ENCODE peak calls at places on chromosomes 16 and 17, in six cellular contexts. One of them, this sample, is unnamed.

GRCh38 chr17:74567397-74567796 is at the start of gene CD300H:
- DNase-seq in left ventricle myocardium inferior: no peak
- DNase-seq in NCI-H2107: no peak
- DNase-seq in GM04503: no peak
- DNase-seq in GM13977: no peak
- DNase-seq in NCI-H2171: no peak
- DNase-seq in this sample: no peak

GRCh38 chr17:27623578-27623977 is 7.4 kb upstream of the LGALS9 start:
- DNase-seq in GM13977: no peak
- DNase-seq in GM04503: no peak
- DNase-seq in NCI-H2171: no peak
- DNase-seq in left ventricle myocardium inferior: peak; percentile 40
- DNase-seq in NCI-H2107: no peak
- DNase-seq in this sample: no peak

GRCh38 chr17:69069289-69069688 is 8.6 kb upstream of the ABCA9 start:
- DNase-seq in NCI-H2107: no peak
- DNase-seq in left ventricle myocardium inferior: no peak
- DNase-seq in GM13977: no peak
- DNase-seq in NCI-H2171: no peak
- DNase-seq in GM04503: no peak
- DNase-seq in this sample: no peak

GRCh38 chr16:70740919-70741778 is 55.3 kb upstream of the MTSS2 start:
- DNase-seq in left ventricle myocardium inferior: no peak
- DNase-seq in GM04503: peak; percentile 73
- DNase-seq in NCI-H2107: no peak
- DNase-seq in GM13977: no peak
- DNase-seq in NCI-H2171: no peak
- DNase-seq in this sample: peak; percentile 13

GRCh38 chr17:29124931-29125270 is 55.3 kb downstream of the MYO18A start:
- DNase-seq in GM13977: no peak
- DNase-seq in NCI-H2171: no peak
- DNase-seq in NCI-H2107: no peak
- DNase-seq in left ventricle myocardium inferior: peak; percentile 58
- DNase-seq in GM04503: no peak
- DNase-seq in this sample: no peak

GRCh38 chr17:3944485-3945388 is 19.5 kb downstream of the ATP2A3 start:
- DNase-seq in left ventricle myocardium inferior: peak; percentile 53
- DNase-seq in GM13977: peak; percentile 73
- DNase-seq in NCI-H2107: no peak
- DNase-seq in NCI-H2171: no peak
- DNase-seq in GM04503: no peak
- DNase-seq in this sample: no peak

GRCh38 chr16:9787717-9788116 is 394.5 kb downstream of the GRIN2A start:
- DNase-seq in GM13977: no peak
- DNase-seq in GM04503: no peak
- DNase-seq in NCI-H2171: no peak
- DNase-seq in NCI-H2107: no peak
- DNase-seq in left ventricle myocardium inferior: no peak
- DNase-seq in this sample: no peak

GRCh38 chr16:1612320-1613111 is at the start of gene CRAMP1:
- DNase-seq in GM04503: no peak
- DNase-seq in NCI-H2171: no peak
- DNase-seq in NCI-H2107: no peak
- DNase-seq in left ventricle myocardium inferior: no peak
- DNase-seq in GM13977: peak; percentile 52
- DNase-seq in this sample: no peak

GRCh38 chr16:82991941-82992675 is 365.3 kb downstream of the CDH13 start:
- DNase-seq in NCI-H2171: no peak
- DNase-seq in NCI-H2107: no peak
- DNase-seq in GM04503: no peak
- DNase-seq in left ventricle myocardium inferior: no peak
- DNase-seq in GM13977: no peak
- DNase-seq in this sample: no peak

GRCh38 chr17:41118721-41119120 is 548 bp upstream of the KRTAP4-11 start:
- DNase-seq in GM13977: no peak
- DNase-seq in left ventricle myocardium inferior: no peak
- DNase-seq in NCI-H2171: no peak
- DNase-seq in NCI-H2107: no peak
- DNase-seq in GM04503: no peak
- DNase-seq in this sample: no peak

GRCh38 chr16:49343291-49343690 is 30.3 kb upstream of the C16orf78 start:
- DNase-seq in NCI-H2107: no peak
- DNase-seq in GM04503: no peak
- DNase-seq in NCI-H2171: no peak
- DNase-seq in GM13977: no peak
- DNase-seq in left ventricle myocardium inferior: no peak
- DNase-seq in this sample: no peak

GRCh38 chr17:9401434-9401833 is 174.2 kb downstream of the STX8 start:
- DNase-seq in left ventricle myocardium inferior: no peak
- DNase-seq in GM04503: no peak
- DNase-seq in GM13977: no peak
- DNase-seq in NCI-H2107: no peak
- DNase-seq in NCI-H2171: no peak
- DNase-seq in this sample: peak; percentile 67

GRCh38 chr17:45298546-45299285 is 18.1 kb downstream of the MAP3K14 start:
- DNase-seq in NCI-H2171: no peak
- DNase-seq in NCI-H2107: no peak
- DNase-seq in GM13977: no peak
- DNase-seq in GM04503: no peak
- DNase-seq in left ventricle myocardium inferior: no peak
- DNase-seq in this sample: no peak

GRCh38 chr17:56903560-56903959 is 10.3 kb downstream of the TRIM25 start:
- DNase-seq in NCI-H2171: no peak
- DNase-seq in NCI-H2107: no peak
- DNase-seq in left ventricle myocardium inferior: no peak
- DNase-seq in GM04503: no peak
- DNase-seq in GM13977: no peak
- DNase-seq in this sample: no peak

GRCh38 chr16:85583491-85584181 is 29.5 kb upstream of the GSE1 start:
- DNase-seq in NCI-H2171: no peak
- DNase-seq in NCI-H2107: no peak
- DNase-seq in left ventricle myocardium inferior: no peak
- DNase-seq in GM04503: peak; percentile 73
- DNase-seq in GM13977: no peak
- DNase-seq in this sample: peak; percentile 37

GRCh38 chr17:64706224-64707076 is 44.3 kb upstream of the SMURF2 start:
- DNase-seq in GM04503: no peak
- DNase-seq in NCI-H2107: no peak
- DNase-seq in left ventricle myocardium inferior: no peak
- DNase-seq in GM13977: no peak
- DNase-seq in NCI-H2171: no peak
- DNase-seq in this sample: no peak

GRCh38 chr17:68542698-68543463 is 30.7 kb downstream of the PRKAR1A start:
- DNase-seq in left ventricle myocardium inferior: no peak
- DNase-seq in NCI-H2171: no peak
- DNase-seq in GM13977: no peak
- DNase-seq in NCI-H2107: no peak
- DNase-seq in GM04503: no peak
- DNase-seq in this sample: no peak

GRCh38 chr16:4426021-4426684 is 485 bp downstream of the DNAJA3 start:
- DNase-seq in GM04503: no peak
- DNase-seq in NCI-H2107: no peak
- DNase-seq in GM13977: peak; percentile 26
- DNase-seq in NCI-H2171: no peak
- DNase-seq in left ventricle myocardium inferior: no peak
- DNase-seq in this sample: no peak

GRCh38 chr16:728131-728889 is 1.4 kb downstream of the HAGHL start:
- DNase-seq in left ventricle myocardium inferior: peak; percentile 65
- DNase-seq in GM13977: peak; percentile 89
- DNase-seq in NCI-H2171: peak; percentile 65
- DNase-seq in NCI-H2107: no peak
- DNase-seq in GM04503: no peak
- DNase-seq in this sample: no peak

GRCh38 chr17:2903193-2903974 is 107.1 kb downstream of the RAP1GAP2 start:
- DNase-seq in GM04503: no peak
- DNase-seq in NCI-H2107: peak; percentile 15
- DNase-seq in NCI-H2171: no peak
- DNase-seq in left ventricle myocardium inferior: no peak
- DNase-seq in GM13977: no peak
- DNase-seq in this sample: no peak

GRCh38 chr17:79942591-79943353 is 92.9 kb downstream of the TBC1D16 start:
- DNase-seq in NCI-H2107: no peak
- DNase-seq in GM04503: no peak
- DNase-seq in left ventricle myocardium inferior: peak; percentile 17
- DNase-seq in NCI-H2171: no peak
- DNase-seq in GM13977: no peak
- DNase-seq in this sample: no peak

GRCh38 chr17:44792276-44792675 is 33.5 kb downstream of the ADAM11 start:
- DNase-seq in left ventricle myocardium inferior: no peak
- DNase-seq in NCI-H2171: no peak
- DNase-seq in GM04503: no peak
- DNase-seq in GM13977: no peak
- DNase-seq in NCI-H2107: no peak
- DNase-seq in this sample: no peak

GRCh38 chr16:88064889-88065746 is 113.9 kb downstream of the BANP start:
- DNase-seq in NCI-H2171: no peak
- DNase-seq in GM13977: no peak
- DNase-seq in GM04503: no peak
- DNase-seq in left ventricle myocardium inferior: peak; percentile 5
- DNase-seq in NCI-H2107: no peak
- DNase-seq in this sample: no peak

GRCh38 chr16:86595983-86596605 is 17.7 kb downstream of the FOXL1 start:
- DNase-seq in GM04503: no peak
- DNase-seq in left ventricle myocardium inferior: no peak
- DNase-seq in NCI-H2107: no peak
- DNase-seq in GM13977: no peak
- DNase-seq in NCI-H2171: no peak
- DNase-seq in this sample: no peak

GRCh38 chr17:45759761-45760160 is 24.4 kb upstream of the CRHR1 start:
- DNase-seq in GM13977: peak; percentile 38
- DNase-seq in left ventricle myocardium inferior: no peak
- DNase-seq in NCI-H2171: no peak
- DNase-seq in NCI-H2107: no peak
- DNase-seq in GM04503: no peak
- DNase-seq in this sample: no peak

GRCh38 chr16:50884066-50884860 is 142.4 kb downstream of the CYLD start:
- DNase-seq in left ventricle myocardium inferior: no peak
- DNase-seq in GM13977: peak; percentile 72
- DNase-seq in GM04503: no peak
- DNase-seq in NCI-H2171: no peak
- DNase-seq in NCI-H2107: no peak
- DNase-seq in this sample: no peak

GRCh38 chr17:27153005-27153404 is 140.9 kb upstream of the WSB1 start:
- DNase-seq in GM13977: no peak
- DNase-seq in GM04503: peak; percentile 7
- DNase-seq in left ventricle myocardium inferior: no peak
- DNase-seq in NCI-H2171: no peak
- DNase-seq in NCI-H2107: no peak
- DNase-seq in this sample: no peak

GRCh38 chr16:87086575-87086974 is 230.6 kb downstream of the C16orf95 start:
- DNase-seq in GM13977: no peak
- DNase-seq in NCI-H2107: no peak
- DNase-seq in GM04503: no peak
- DNase-seq in NCI-H2171: no peak
- DNase-seq in left ventricle myocardium inferior: no peak
- DNase-seq in this sample: no peak

GRCh38 chr17:33595783-33596182 is 302.7 kb upstream of the ASIC2 start:
- DNase-seq in NCI-H2107: no peak
- DNase-seq in GM04503: no peak
- DNase-seq in left ventricle myocardium inferior: no peak
- DNase-seq in GM13977: no peak
- DNase-seq in NCI-H2171: no peak
- DNase-seq in this sample: no peak

GRCh38 chr17:29617481-29618271 is 5.0 kb downstream of the CORO6 start:
- DNase-seq in GM04503: no peak
- DNase-seq in left ventricle myocardium inferior: peak; percentile 81
- DNase-seq in NCI-H2171: peak; percentile 85
- DNase-seq in NCI-H2107: peak; percentile 86
- DNase-seq in GM13977: peak; percentile 89
- DNase-seq in this sample: no peak

GRCh38 chr17:31511583-31511982 is 120.1 kb downstream of the RAB11FIP4 start:
- DNase-seq in NCI-H2171: no peak
- DNase-seq in GM04503: no peak
- DNase-seq in NCI-H2107: no peak
- DNase-seq in GM13977: no peak
- DNase-seq in left ventricle myocardium inferior: no peak
- DNase-seq in this sample: no peak